ENCODE peak calls at places on chromosomes 16 and 17, in six cellular contexts. E is H9, I is mesenchymal stem cell, C is H1, Q is neuronal stem cell, M is IMR-90. Z is an unnamed sample.
A peak's percentile ranks its signal among the peaks of the same experiment; 100 is the strongest.

GRCh38 chr17:4768281-4768680 is 3.4 kb upstream of the TM4SF5 start:
- DNase-seq in E (no peak), I (no peak), C (no peak), Q (no peak), M (no peak), Z (no peak)

GRCh38 chr16:19499006-19499405 is 22.9 kb downstream of the GDE1 start:
- DNase-seq in E (no peak), I (no peak), C (no peak), Q (no peak), M (no peak), Z (no peak)

GRCh38 chr16:75377971-75378386 is 55.3 kb downstream of the CFDP1 start:
- DNase-seq in E (peak; percentile 39), I (peak; percentile 97), C (no peak), Q (peak; percentile 74), M (peak; percentile 97), Z (peak; percentile 94)

GRCh38 chr16:85829266-85829665 is 29.8 kb downstream of the COX4I1 start:
- DNase-seq in E (no peak), I (no peak), C (no peak), Q (no peak), M (no peak), Z (no peak)

GRCh38 chr17:75087182-75087557 is 584 bp upstream of the SLC16A5 start:
- DNase-seq in E (no peak), I (no peak), C (no peak), Q (no peak), M (no peak), Z (no peak)

GRCh38 chr17:75110307-75110937 is 653 bp downstream of the ARMC7 start:
- DNase-seq in E (peak; percentile 76), I (no peak), C (peak; percentile 77), Q (no peak), M (no peak), Z (no peak)

GRCh38 chr17:29884995-29885394 is 45.0 kb downstream of the SSH2 start:
- DNase-seq in E (no peak), I (no peak), C (no peak), Q (no peak), M (no peak), Z (no peak)

GRCh38 chr16:3706253-3707145 is 10.8 kb downstream of the TRAP1 start:
- DNase-seq in E (no peak), I (no peak), C (no peak), Q (no peak), M (no peak), Z (peak; percentile 99)

GRCh38 chr16:2486645-2487516 is 12.0 kb downstream of the TBC1D24 start:
- DNase-seq in E (no peak), I (no peak), C (no peak), Q (no peak), M (peak; percentile 23), Z (no peak)

GRCh38 chr17:40529991-40530390 is 28.6 kb upstream of the TNS4 start:
- DNase-seq in E (no peak), I (no peak), C (no peak), Q (no peak), M (no peak), Z (peak; percentile 97)

GRCh38 chr17:27340990-27341595 is 47.2 kb downstream of the WSB1 start:
- DNase-seq in E (no peak), I (no peak), C (no peak), Q (no peak), M (no peak), Z (no peak)

GRCh38 chr17:57916925-57917858 is 38.0 kb downstream of the CUEDC1 start:
- DNase-seq in E (no peak), I (no peak), C (no peak), Q (no peak), M (no peak), Z (no peak)

DNA sequence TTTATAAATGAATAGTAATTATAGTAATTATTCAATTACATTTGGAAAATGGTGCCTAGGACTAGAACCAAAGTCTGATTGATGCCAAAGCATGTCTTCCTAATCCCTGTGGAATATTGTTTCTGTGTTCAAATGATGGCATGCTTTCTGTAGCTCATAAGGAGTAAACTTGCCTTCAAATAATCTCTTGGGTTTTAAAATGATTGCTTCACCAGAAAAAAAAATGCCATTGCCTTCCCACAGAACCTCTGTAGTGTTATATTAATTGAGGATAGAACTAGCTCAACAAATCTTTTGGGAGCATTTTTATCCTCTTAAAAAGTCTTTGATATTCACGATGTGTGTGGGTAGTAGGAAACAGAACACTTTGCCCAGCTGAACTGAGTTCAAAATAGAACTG is 7.7 kb upstream of the TMEM100 start:
- DNase-seq in E (no peak), I (no peak), C (no peak), Q (no peak), M (no peak), Z (no peak)
- H4K91ac ChIP-seq in E (no peak overlapping the region), I (no peak overlapping the region), C (no peak overlapping the region), Q (no peak overlapping the region), M (no peak overlapping the region), Z (no peak overlapping the region)

DNA sequence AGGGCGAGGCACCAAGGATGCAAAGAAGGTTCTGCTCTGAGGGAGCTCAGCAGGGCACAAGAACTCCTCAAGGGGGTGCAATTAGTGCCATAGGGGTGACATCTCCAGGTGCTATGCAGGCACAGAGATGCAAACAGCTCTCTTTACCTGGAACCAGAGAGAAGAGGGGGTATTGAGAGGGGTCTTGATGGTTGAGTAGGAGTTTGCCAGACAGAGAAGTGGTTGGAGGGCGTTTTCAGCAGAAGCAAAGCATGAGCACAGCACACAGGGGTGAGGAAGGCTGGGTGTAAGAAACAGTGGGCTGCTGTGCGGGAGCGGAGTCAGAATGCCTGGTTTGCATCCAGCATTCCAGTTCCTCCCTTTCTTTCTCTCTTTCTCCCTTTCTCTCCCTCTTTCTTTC is 81.8 kb upstream of the LHX1 start:
- DNase-seq in E (no peak), I (no peak), C (no peak), Q (no peak), M (no peak), Z (no peak)
- H4K91ac ChIP-seq in E (no peak overlapping the region), I (no peak overlapping the region), C (no peak overlapping the region), Q (no peak overlapping the region), M (no peak overlapping the region), Z (no peak overlapping the region)

GRCh38 chr17:9007052-9007714 is 14.1 kb upstream of the NTN1 start:
- DNase-seq in E (no peak), I (no peak), C (no peak), Q (no peak), M (no peak), Z (no peak)
- H4K91ac ChIP-seq in E (no peak overlapping the region), I (no peak overlapping the region), C (no peak overlapping the region), Q (no peak overlapping the region), M (no peak overlapping the region), Z (no peak overlapping the region)

GRCh38 chr16:69407702-69408323 is 16.6 kb upstream of the CYB5B start:
- DNase-seq in E (no peak), I (no peak), C (no peak), Q (no peak), M (no peak), Z (no peak)

GRCh38 chr16:69411064-69411985 is 13.1 kb upstream of the CYB5B start:
- DNase-seq in E (no peak), I (no peak), C (no peak), Q (no peak), M (no peak), Z (peak; percentile 60)

GRCh38 chr16:69412287-69412686 is 12.1 kb upstream of the CYB5B start:
- DNase-seq in E (no peak), I (no peak), C (no peak), Q (no peak), M (peak; percentile 30), Z (no peak)

GRCh38 chr16:69408451-69408850 is 16.0 kb upstream of the CYB5B start:
- DNase-seq in E (no peak), I (no peak), C (no peak), Q (no peak), M (no peak), Z (no peak)

GRCh38 chr16:69410285-69410990 is 14.0 kb upstream of the CYB5B start:
- DNase-seq in E (no peak), I (peak; percentile 77), C (no peak), Q (no peak), M (peak; percentile 83), Z (no peak)
- H4K91ac ChIP-seq in E (no peak overlapping the region), I (peak overlapping the region; percentile 6), C (no peak overlapping the region), Q (no peak overlapping the region), M (no peak overlapping the region), Z (no peak overlapping the region)

Z was measured in trophoblast cell.